ENCODE peak calls at places on chromosomes 7 and 10, in ten cellular contexts. T is Peyer's patch, X is prostate gland, D is uterus, I is tibial nerve, R is K562, E is body of pancreas, L is stomach, H is HCT116, Z is ovary. O is an unnamed sample.

GRCh38 chr10:89398003-89398749 is 5.8 kb downstream of the IFIT1 start:
- DNase-seq in T (no peak), X (no peak), D (no peak), I (no peak), R (no peak), E (no peak), L (no peak), H (no peak), Z (no peak), O (no peak)

GRCh38 chr7:69567790-69568189 is 30.5 kb upstream of the AUTS2 start:
- DNase-seq in T (no peak), X (no peak), D (no peak), I (no peak), R (no peak), E (no peak), L (no peak), H (no peak), Z (no peak), O (no peak)

GRCh38 chr10:127145173-127145572 is 51.2 kb downstream of the INSYN2A start:
- DNase-seq in T (no peak), X (no peak), D (no peak), I (no peak), R (no peak), E (no peak), L (no peak), H (peak; percentile 24), Z (no peak), O (no peak)

GRCh38 chr7:147524726-147525245 is 1065.8 kb upstream of the C7orf33 start:
- DNase-seq in T (no peak), X (no peak), D (no peak), I (no peak), R (no peak), E (no peak), L (no peak), H (no peak), Z (no peak), O (no peak)

GRCh38 chr10:79405221-79405994 is 40.0 kb downstream of the ZCCHC24 start:
- DNase-seq in T (peak; percentile 47), X (no peak), D (peak; percentile 68), I (no peak), R (no peak), E (no peak), L (peak; percentile 47), H (no peak), Z (peak; percentile 59), O (no peak)

GRCh38 chr10:3668961-3669330 is 116.1 kb downstream of the KLF6 start:
- DNase-seq in T (no peak), X (no peak), D (no peak), I (no peak), R (no peak), E (no peak), L (no peak), H (no peak), Z (no peak), O (no peak)

GRCh38 chr7:95690367-95690947 is 81.9 kb upstream of the DYNC1I1 start:
- DNase-seq in T (no peak), X (no peak), D (no peak), I (no peak), R (peak; percentile 27), E (no peak), L (no peak), H (peak; percentile 52), Z (no peak), O (no peak)

GRCh38 chr7:107972075-107972482 is 30.9 kb downstream of the LAMB1 start:
- DNase-seq in T (no peak), X (no peak), D (peak; percentile 40), I (no peak), R (peak; percentile 72), E (no peak), L (no peak), H (no peak), Z (no peak), O (no peak)

GRCh38 chr7:91082854-91083495 is 181.3 kb upstream of the FZD1 start:
- DNase-seq in T (no peak), X (no peak), D (no peak), I (no peak), R (no peak), E (no peak), L (no peak), H (no peak), Z (no peak), O (no peak)

GRCh38 chr7:697259-697615 is 29.3 kb upstream of the DNAAF5 start:
- DNase-seq in T (no peak), X (no peak), D (no peak), I (no peak), R (no peak), E (no peak), L (no peak), H (no peak), Z (no peak), O (no peak)

GRCh38 chr10:69069090-69070042 is 18.5 kb upstream of the SRGN start:
- DNase-seq in T (no peak), X (no peak), D (no peak), I (no peak), R (peak; percentile 43), E (no peak), L (no peak), H (no peak), Z (no peak), O (no peak)

GRCh38 chr7:121138262-121138933 is 149.9 kb downstream of the CPED1 start:
- DNase-seq in T (no peak), X (peak; percentile 30), D (no peak), I (no peak), R (no peak), E (peak; percentile 69), L (no peak), H (no peak), Z (no peak), O (no peak)

DNA sequence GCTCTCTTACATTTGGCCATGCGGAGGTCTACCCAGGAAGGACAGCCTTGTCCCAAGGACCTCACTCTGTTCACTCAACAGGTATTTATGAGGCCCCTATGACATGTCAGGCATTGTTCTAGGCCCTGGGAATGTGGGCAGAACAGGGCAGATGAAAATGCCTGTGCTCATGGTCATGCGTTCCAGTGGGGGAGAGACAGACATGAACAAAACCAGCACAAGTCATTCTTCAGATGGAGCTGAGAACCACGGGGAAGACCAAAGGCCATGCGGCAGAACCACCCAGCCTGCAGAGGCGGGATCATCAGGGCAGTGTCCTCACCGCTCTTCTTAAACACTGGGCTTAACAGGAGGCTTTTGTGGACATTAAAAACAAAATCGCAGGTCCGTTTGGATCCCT is 636.1 kb downstream of the SDK1 start:
- DNase-seq in T (no peak), X (no peak), D (no peak), I (no peak), R (no peak), E (no peak), L (no peak), H (no peak), Z (no peak), O (no peak)
- TF ChIP-seq POLR2A in T (no peak), X (no peak), D (no peak), I (no peak), R (no peak), E (no peak), L (no peak), H (no peak), Z (no peak), O (no peak)

DNA sequence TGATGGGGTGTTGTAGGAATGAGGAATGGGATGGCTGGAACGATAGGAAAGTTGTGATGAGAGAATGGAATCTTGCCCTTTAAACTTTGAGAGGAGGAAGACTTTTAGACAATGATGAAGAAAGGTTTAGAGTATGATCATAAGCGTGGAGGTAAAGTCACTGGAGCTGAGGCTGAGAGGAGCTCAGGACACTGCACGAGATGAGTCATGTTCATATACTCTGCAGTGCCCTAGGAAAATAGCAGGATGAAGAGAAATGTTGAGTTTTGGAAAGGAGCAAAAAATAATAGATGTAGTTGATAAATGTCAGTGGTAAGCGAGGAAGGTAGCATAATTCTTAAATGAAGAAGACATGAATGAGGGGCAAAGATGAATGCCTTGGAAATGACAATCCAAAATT is 28.3 kb upstream of the CUL1 start:
- DNase-seq in T (no peak), X (no peak), D (no peak), I (no peak), R (no peak), E (no peak), L (no peak), H (no peak), Z (no peak), O (no peak)
- TF ChIP-seq POLR2A in T (no peak), X (no peak), D (no peak), I (no peak), R (no peak), E (no peak), L (no peak), H (no peak), Z (no peak), O (no peak)

DNA sequence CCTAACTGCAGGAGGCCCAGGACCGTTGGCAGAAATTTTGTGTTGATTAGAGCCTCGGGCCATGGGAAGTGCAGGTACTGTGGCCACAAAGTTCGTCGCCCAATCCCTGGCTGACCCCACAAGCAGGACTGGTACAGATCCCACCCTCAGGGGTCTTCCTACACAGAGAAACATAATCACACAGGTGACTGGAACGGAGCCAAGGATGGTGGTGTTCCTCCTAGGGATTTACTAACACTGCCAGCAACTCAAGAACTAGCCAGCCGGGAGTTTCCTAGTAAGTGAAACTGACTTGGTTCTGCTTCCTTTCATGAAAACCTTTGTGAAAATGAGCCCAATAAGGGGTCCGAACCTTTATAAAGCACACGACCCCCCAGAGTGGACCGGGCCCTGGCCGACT is 5.7 kb downstream of the CUX1 start:
- DNase-seq in T (no peak), X (peak; percentile 21), D (no peak), I (no peak), R (no peak), E (peak; percentile 11), L (peak; percentile 31), H (no peak), Z (no peak), O (no peak)
- TF ChIP-seq POLR2A in T (no peak), X (no peak), D (no peak), I (no peak), R (no peak), E (no peak), L (no peak), H (no peak), Z (no peak), O (no peak)

DNA sequence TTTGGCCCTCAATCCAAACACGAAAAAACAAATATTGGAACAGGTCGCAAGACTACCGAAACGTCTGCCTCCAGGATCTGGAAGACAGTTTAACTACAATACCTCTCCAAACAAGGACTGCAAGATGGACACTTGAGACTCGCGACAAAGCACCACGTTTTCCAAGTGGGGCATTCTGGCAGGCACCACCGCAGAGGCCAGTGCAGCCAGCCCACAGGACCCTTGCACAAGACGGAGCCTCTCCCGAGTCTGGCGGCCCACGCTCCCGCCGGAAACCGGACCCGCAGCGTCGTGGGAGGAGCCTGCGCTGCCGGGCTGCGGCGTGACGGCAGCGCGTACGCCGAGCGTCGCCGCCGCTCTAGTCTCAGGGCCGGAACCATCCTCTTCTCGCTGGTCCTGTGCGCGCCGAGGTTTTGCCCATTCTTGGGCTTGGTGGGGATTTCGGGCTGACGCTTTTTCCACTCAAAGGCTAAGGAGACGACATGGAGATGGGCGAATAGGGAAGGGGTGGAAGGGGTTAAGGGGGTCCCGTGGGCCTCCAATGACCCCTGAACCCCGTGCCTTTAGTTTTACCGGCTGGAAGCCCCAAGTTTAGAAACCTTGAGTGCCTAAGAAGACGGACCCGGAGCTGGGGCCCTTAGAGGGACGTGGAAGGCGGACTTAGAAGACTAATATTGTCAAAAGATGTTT is at the start of gene ORC5:
- DNase-seq in T (peak; percentile 84), X (peak; percentile 50), D (peak; percentile 77), I (peak; percentile 25), R (peak; percentile 95), E (peak; percentile 77), L (peak; percentile 73), H (peak; percentile 53), Z (peak; percentile 76), O (peak; percentile 81)
- TF ChIP-seq POLR2A in T (peak; percentile 68), X (peak; percentile 50), D (peak; percentile 67), I (peak; percentile 37), R (peak; percentile 98), E (peak; percentile 81), L (no peak), H (peak; percentile 97), Z (peak; percentile 47), O (peak; percentile 99)

O was measured in H54.